ENCODE peak calls at places on chromosomes 1 and 21, in five cellular contexts. K is A549, C is GM12878, W is K562, Y is HepG2. Z is an unnamed sample.

GRCh38 chr1:7379445-7379971 is 391.6 kb upstream of the VAMP3 start:
- DNase-seq in W (no peak), C (no peak), Y (no peak), K (no peak), Z (peak)

GRCh38 chr1:241473026-241473425 is 46.5 kb downstream of the FH start:
- DNase-seq in Y (no peak), C (no peak), W (no peak), K (no peak), Z (no peak)

GRCh38 chr1:180925471-180926051 is 12.9 kb downstream of the KIAA1614 start:
- DNase-seq in Y (peak), W (no peak), C (no peak), K (no peak), Z (no peak)

GRCh38 chr1:201361652-201362504 is 15.6 kb downstream of the TNNT2 start:
- DNase-seq in Y (peak), C (no peak), K (peak), W (peak), Z (peak)

GRCh38 chr1:21644348-21644747 is 24.8 kb downstream of the RAP1GAP start:
- DNase-seq in W (no peak), C (no peak), Y (no peak), K (no peak), Z (no peak)

GRCh38 chr1:91555074-91555730 is 54.6 kb downstream of the CDC7 start:
- DNase-seq in K (no peak), Y (no peak), W (peak), C (no peak), Z (peak)

GRCh38 chr1:157313240-157313807 is 175.1 kb upstream of the ETV3 start:
- DNase-seq in W (no peak), Y (no peak), C (no peak), K (no peak), Z (no peak)

GRCh38 chr1:196002906-196003305 is 605.3 kb downstream of the KCNT2 start:
- DNase-seq in W (no peak), C (no peak), Y (no peak), K (peak), Z (no peak)

GRCh38 chr1:33382651-33383415 is 48.1 kb downstream of the PHC2 start:
- DNase-seq in W (no peak), Y (no peak), C (no peak), K (no peak), Z (no peak)

GRCh38 chr1:197954718-197955418 is 37.7 kb downstream of the LHX9 start:
- DNase-seq in K (peak), C (no peak), W (no peak), Y (peak), Z (no peak)

GRCh38 chr1:89763649-89763986 is 57.2 kb upstream of the LRRC8D start:
- DNase-seq in K (no peak), Y (no peak), W (no peak), C (no peak), Z (no peak)

GRCh38 chr1:3509721-3510120 is 55.3 kb downstream of the ARHGEF16 start:
- DNase-seq in K (no peak), C (no peak), Y (no peak), W (no peak), Z (no peak)

GRCh38 chr1:220430059-220430458 is 97.9 kb upstream of the MARK1 start:
- DNase-seq in C (no peak), W (no peak), K (no peak), Y (no peak), Z (peak)

GRCh38 chr1:3821004-3821933 is 25.0 kb upstream of the LRRC47 start:
- DNase-seq in C (no peak), Y (no peak), K (no peak), W (no peak), Z (no peak)

GRCh38 chr1:3266870-3267549 is 187.5 kb upstream of the ARHGEF16 start:
- DNase-seq in Y (no peak), C (no peak), K (no peak), W (no peak), Z (no peak)

GRCh38 chr1:233671286-233671685 is 57.4 kb downstream of the KCNK1 start:
- DNase-seq in K (no peak), Y (no peak), W (no peak), C (no peak), Z (no peak)

GRCh38 chr1:10304295-10304694 is 93.9 kb downstream of the KIF1B start:
- DNase-seq in C (no peak), Y (no peak), W (peak), K (no peak), Z (no peak)

GRCh38 chr1:36890776-36891175 is 143.5 kb downstream of the GRIK3 start:
- DNase-seq in W (no peak), C (no peak), K (no peak), Y (no peak), Z (no peak)

GRCh38 chr21:44074315-44074958 is 32.8 kb upstream of the PWP2 start:
- DNase-seq in C (no peak), Y (no peak), K (no peak), W (no peak), Z (no peak)

GRCh38 chr1:191086910-191087309 is 609.2 kb upstream of the BRINP3 start:
- DNase-seq in Y (no peak), K (no peak), C (no peak), W (no peak), Z (no peak)

GRCh38 chr1:29119365-29119929 is 4.3 kb downstream of the TMEM200B start:
- DNase-seq in C (no peak), Y (no peak), K (no peak), W (no peak), Z (no peak)

GRCh38 chr1:151199860-151200581 is 1.7 kb downstream of the PIP5K1A start:
- DNase-seq in K (peak), W (peak), Y (peak), C (no peak), Z (no peak)

GRCh38 chr1:59298178-59298583 is 1.3 kb downstream of the FGGY start:
- DNase-seq in C (no peak), Y (no peak), W (peak), K (no peak), Z (no peak)

GRCh38 chr1:172414331-172414730 is 6.2 kb upstream of the C1orf105 start:
- DNase-seq in C (no peak), K (no peak), Y (no peak), W (no peak), Z (no peak)

GRCh38 chr1:21742578-21742977 is 40.4 kb downstream of the USP48 start:
- DNase-seq in Y (no peak), K (no peak), C (no peak), W (no peak), Z (no peak)

GRCh38 chr1:235998812-235999211 is 66.1 kb downstream of the NID1 start:
- DNase-seq in Y (no peak), K (no peak), C (peak), W (no peak), Z (no peak)

GRCh38 chr1:108089482-108089881 is 110.7 kb downstream of the SLC25A24 start:
- DNase-seq in K (no peak), Y (no peak), C (no peak), W (no peak), Z (no peak)

GRCh38 chr1:61754545-61754944 is 12.3 kb downstream of the PATJ start:
- DNase-seq in C (no peak), W (no peak), K (no peak), Y (peak), Z (no peak)

GRCh38 chr1:76940586-76941335 is 73.5 kb downstream of the ST6GALNAC5 start:
- DNase-seq in Y (no peak), K (no peak), C (no peak), W (no peak), Z (no peak)

GRCh38 chr1:38724160-38725131 is 135.1 kb downstream of the RRAGC start:
- DNase-seq in C (no peak), W (peak), Y (no peak), K (no peak), Z (no peak)

GRCh38 chr1:54564312-54565112 is 16.5 kb downstream of the ACOT11 start:
- DNase-seq in C (no peak), Y (no peak), K (no peak), W (no peak), Z (peak)

GRCh38 chr1:230231739-230232075 is 164.7 kb downstream of the GALNT2 start:
- DNase-seq in K (no peak), Y (no peak), C (no peak), W (peak), Z (no peak)

GRCh38 chr1:111769517-111770146 is 13.9 kb downstream of the DDX20 start:
- DNase-seq in K (peak), C (peak), Y (peak), W (peak), Z (no peak)

GRCh38 chr1:37997256-37998088 is 7.7 kb upstream of the SF3A3 start:
- DNase-seq in C (no peak), K (no peak), W (no peak), Y (no peak), Z (no peak)

GRCh38 chr1:17674707-17675505 is 80.2 kb upstream of the ACTL8 start:
- DNase-seq in K (no peak), C (no peak), W (no peak), Y (no peak), Z (no peak)

GRCh38 chr1:7808253-7808844 is 24.3 kb downstream of the PER3 start:
- DNase-seq in C (no peak), Y (peak), W (peak), K (peak), Z (no peak)

DNA sequence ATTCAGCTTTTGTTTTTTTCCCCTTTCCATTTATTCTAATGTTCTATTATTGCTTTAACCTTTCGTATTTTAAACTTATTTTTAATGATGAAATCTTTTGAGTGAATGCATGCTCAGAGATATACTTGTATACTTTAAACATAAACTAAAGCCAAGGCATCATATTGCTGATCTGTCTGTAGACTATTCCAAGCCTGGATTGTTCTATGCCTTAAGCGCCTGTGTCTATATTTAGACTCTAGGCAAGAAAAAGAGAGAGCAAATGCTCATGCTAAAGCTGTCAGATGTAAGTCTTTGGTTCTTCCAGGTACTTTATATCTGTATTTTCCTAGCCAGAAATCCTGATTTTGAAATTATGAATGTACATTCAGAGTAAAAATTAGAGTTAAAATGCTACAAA is 14.4 kb downstream of the SH3GLB1 start:
- DNase-seq in W (no peak), K (no peak), C (no peak), Y (no peak), Z (no peak)
- TF ChIP-seq ESRRA in W (no peak), K (no peak), C (no peak), Y (no peak), Z (no peak)

DNA sequence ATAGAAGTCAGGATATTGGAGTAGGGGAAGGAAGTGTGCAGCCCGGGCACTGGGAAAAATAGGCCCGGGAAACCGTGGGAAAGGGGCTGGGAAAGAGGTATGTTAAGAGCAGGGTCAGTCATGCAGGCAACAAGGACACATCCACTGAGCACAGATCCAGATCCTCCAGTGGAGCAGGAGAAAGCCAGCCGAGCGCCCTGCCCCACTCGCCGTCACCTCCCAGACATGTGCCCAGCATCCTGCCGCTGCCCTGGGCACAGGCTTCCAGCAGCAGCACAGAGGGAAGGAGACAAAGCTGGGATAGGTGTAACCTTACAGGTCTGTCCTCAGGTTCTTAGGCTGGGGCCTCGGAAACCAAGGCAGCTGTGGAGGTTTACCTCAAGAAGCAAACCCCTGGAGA is 64.2 kb downstream of the FAM163A start:
- DNase-seq in W (no peak), Y (no peak), C (no peak), K (no peak), Z (no peak)
- TF ChIP-seq ESRRA in W (no peak), Y (no peak), C (no peak), K (no peak), Z (no peak)

GRCh38 chr1:93577536-93578432 is 103.9 kb downstream of the BCAR3 start:
- DNase-seq in K (no peak), W (no peak), Y (no peak), C (no peak), Z (no peak)
- TF ChIP-seq ESRRA in K (no peak), W (no peak), Y (no peak), C (no peak), Z (no peak)

GRCh38 chr1:224380003-224380402 is 23.3 kb downstream of the CNIH4 start:
- DNase-seq in W (no peak), C (peak), Y (no peak), K (no peak), Z (no peak)

GRCh38 chr1:224375059-224375458 is 18.4 kb downstream of the CNIH4 start:
- DNase-seq in W (no peak), C (no peak), Y (no peak), K (no peak), Z (no peak)

GRCh38 chr1:224378855-224379631 is 22.4 kb downstream of the CNIH4 start:
- DNase-seq in K (no peak), W (no peak), C (peak), Y (no peak), Z (no peak)

GRCh38 chr1:224381880-224382548 is 25.3 kb downstream of the CNIH4 start:
- DNase-seq in W (no peak), C (no peak), Y (no peak), K (no peak), Z (no peak)

GRCh38 chr1:224377676-224378006 is 21.0 kb downstream of the CNIH4 start:
- DNase-seq in W (peak), Y (peak), C (peak), K (no peak), Z (no peak)
- TF ChIP-seq ESRRA in W (no peak), Y (no peak), C (no peak), K (no peak), Z (no peak)

GRCh38 chr1:42680045-42680444 is 2.2 kb upstream of the YBX1 start:
- DNase-seq in W (no peak), Y (no peak), C (no peak), K (no peak), Z (no peak)

GRCh38 chr1:42681771-42682483 is at the start of gene YBX1:
- DNase-seq in W (peak), K (peak), Y (peak), C (peak), Z (peak)

GRCh38 chr1:42682739-42683529 is 716 bp downstream of the YBX1 start:
- DNase-seq in Y (peak), W (peak), C (no peak), K (peak), Z (peak)

GRCh38 chr1:42679364-42679983 is 2.7 kb upstream of the YBX1 start:
- DNase-seq in W (no peak), Y (no peak), C (no peak), K (no peak), Z (no peak)

GRCh38 chr1:42680921-42681683 is 1.1 kb upstream of the YBX1 start:
- DNase-seq in K (peak), C (no peak), Y (no peak), W (peak), Z (no peak)
- TF ChIP-seq ESRRA in K (no peak), C (no peak), Y (no peak), W (no peak), Z (no peak)

DNA sequence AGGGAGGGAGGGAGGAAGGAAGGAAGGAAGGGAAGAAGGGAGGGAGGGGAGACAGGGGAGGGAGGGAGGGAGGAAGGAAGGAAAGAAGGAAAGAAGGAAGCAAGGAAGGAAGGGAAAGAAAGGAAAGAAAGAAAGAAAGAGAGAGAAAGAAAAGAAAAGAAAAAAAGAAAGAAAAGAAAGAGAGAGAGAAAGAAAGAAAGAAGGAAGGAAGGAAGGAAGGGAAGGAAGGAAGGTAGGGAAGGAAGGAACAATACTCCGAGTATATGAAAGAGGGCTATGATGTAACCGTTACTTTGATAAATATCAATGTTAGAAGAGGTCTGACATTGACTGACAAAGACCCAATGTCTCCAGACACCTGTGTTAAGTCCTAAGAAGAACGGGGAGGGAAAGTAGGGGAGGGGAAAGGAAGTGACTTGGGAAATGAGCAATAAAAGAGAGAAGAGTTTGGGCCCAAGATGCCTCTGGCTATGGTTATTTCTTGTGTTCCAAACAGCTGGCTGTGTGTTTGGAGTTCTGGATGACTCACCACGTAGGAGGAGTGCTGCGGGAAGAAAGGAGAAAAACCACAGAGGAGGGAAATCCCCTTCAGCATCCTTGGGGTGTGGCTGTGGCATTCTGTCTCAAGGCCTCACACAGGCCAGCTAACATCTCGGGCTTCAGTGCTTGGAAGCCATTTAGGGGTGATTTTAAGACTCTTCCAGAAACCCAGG is 37.0 kb upstream of the RXRG start:
- DNase-seq in W (peak), C (no peak), Y (no peak), K (peak), Z (no peak)
- TF ChIP-seq ESRRA in W (no peak), C (no peak), Y (no peak), K (no peak), Z (no peak)

DNA sequence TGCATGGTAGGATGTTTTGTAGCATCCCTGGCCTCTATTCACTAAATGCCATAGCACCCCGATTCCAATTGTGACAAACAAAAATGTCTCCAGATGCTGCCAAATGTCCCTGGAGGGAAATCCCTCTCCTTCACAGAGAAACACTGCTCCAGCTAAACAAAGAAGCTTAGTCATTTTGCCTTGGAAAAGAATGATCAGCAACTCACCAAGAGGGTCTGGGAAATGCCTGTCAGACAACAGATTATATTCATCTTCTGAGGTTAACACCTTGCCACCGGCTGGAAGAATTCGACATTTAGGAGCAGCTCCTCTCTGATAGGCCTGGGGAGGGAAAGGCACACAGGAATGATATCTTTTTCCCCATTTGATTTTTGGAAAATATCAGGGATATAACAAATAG is 84.4 kb downstream of the NIBAN1 start:
- DNase-seq in Y (no peak), W (no peak), C (no peak), K (no peak), Z (no peak)
- TF ChIP-seq ESRRA in Y (no peak), W (no peak), C (no peak), K (no peak), Z (no peak)

GRCh38 chr1:183164350-183164749 is 21.7 kb upstream of the LAMC2 start:
- DNase-seq in W (no peak), C (no peak), Y (no peak), K (peak), Z (peak)
- TF ChIP-seq ESRRA in W (no peak), C (no peak), Y (no peak), K (no peak), Z (no peak)

Z was measured in WTC11.